ENCODE peak calls at places on chromosome 1, in five cellular contexts. X is MCF 10A; Q is stimulated activated CD4-positive, alpha-beta T cell treated with anti-CD3 and anti-CD28 coated beads, Interleukin-2, amount 100 ng/mL, for 24 hours; W is ELF-1; D is fibroblast of lung. F is an unnamed sample.

GRCh38 chr1:109910123-109910962 is at the start of gene CSF1:
- DNase-seq in X (peak; percentile 72), Q (peak; percentile 69), W (peak; percentile 65), D (peak; percentile 94), F (no peak)

GRCh38 chr1:98211271-98211840 is 290.5 kb upstream of the DPYD start:
- DNase-seq in X (no peak), Q (no peak), W (no peak), D (no peak), F (no peak)

GRCh38 chr1:67019600-67020136 is 34.3 kb downstream of the SLC35D1 start:
- DNase-seq in X (no peak), Q (no peak), W (peak; percentile 68), D (peak; percentile 45), F (peak; percentile 38)

GRCh38 chr1:19969898-19970660 is 9.3 kb downstream of the PLA2G2A start:
- DNase-seq in X (peak; percentile 5), Q (no peak), W (no peak), D (no peak), F (peak; percentile 5)

GRCh38 chr1:5001466-5001865 is 347.1 kb downstream of the AJAP1 start:
- DNase-seq in X (no peak), Q (no peak), W (peak; percentile 23), D (no peak), F (no peak)

GRCh38 chr1:37722181-37723071 is 30.1 kb downstream of the CDCA8 start:
- DNase-seq in X (no peak), Q (no peak), W (no peak), D (no peak), F (no peak)

GRCh38 chr1:2328676-2329455 is 62.5 kb downstream of the MORN1 start:
- DNase-seq in X (no peak), Q (no peak), W (no peak), D (no peak), F (no peak)

GRCh38 chr1:67052741-67053534 is 1.0 kb downstream of the SLC35D1 start:
- DNase-seq in X (peak; percentile 84), Q (peak; percentile 30), W (peak; percentile 87), D (peak; percentile 54), F (peak; percentile 94)

GRCh38 chr1:226643167-226643566 is 94.6 kb downstream of the STUM start:
- DNase-seq in X (peak; percentile 95), Q (peak; percentile 73), W (peak; percentile 60), D (peak; percentile 45), F (peak; percentile 90)

GRCh38 chr1:15760520-15761211 is 2.1 kb downstream of the FBLIM1 start:
- DNase-seq in X (peak; percentile 64), Q (no peak), W (peak; percentile 83), D (peak; percentile 87), F (peak; percentile 55)

F was measured in epithelial cell of esophagus.